ENCODE peak calls at places on chromosome 10, in eight cellular contexts. T, C, Z, I, F, J, L and P are unnamed samples.

GRCh38 chr10:30051220-30051619 is 8.2 kb downstream of the JCAD start:
- DNase-seq in L (no peak), T (no peak), I (no peak), F (no peak), J (no peak), Z (no peak), C (no peak), P (no peak)

GRCh38 chr10:24469993-24470392 is 253.7 kb downstream of the ARHGAP21 start:
- DNase-seq in Z (no peak), F (no peak), I (no peak), L (no peak), J (peak), C (peak), T (no peak), P (no peak)

GRCh38 chr10:119973261-119973660 is 80.7 kb downstream of the SEC23IP start:
- DNase-seq in T (no peak), Z (no peak), F (peak), L (no peak), J (no peak), I (no peak), C (no peak), P (no peak)

GRCh38 chr10:106609466-106609865 is 555.0 kb downstream of the SORCS1 start:
- DNase-seq in Z (no peak), T (no peak), F (no peak), L (no peak), C (no peak), I (no peak), J (no peak), P (no peak)

GRCh38 chr10:43408331-43408709 is 666 bp downstream of the HNRNPF start:
- DNase-seq in I (no peak), C (no peak), L (no peak), T (no peak), F (peak), Z (no peak), J (no peak), P (no peak)

GRCh38 chr10:118564652-118565051 is 30.8 kb downstream of the PRLHR start:
- DNase-seq in I (no peak), C (peak), Z (no peak), F (peak), T (no peak), J (no peak), L (no peak), P (no peak)

GRCh38 chr10:9239298-9239697 is 1184.8 kb downstream of the GATA3 start:
- DNase-seq in T (no peak), C (peak), L (no peak), Z (no peak), I (no peak), J (no peak), F (no peak), P (no peak)

GRCh38 chr10:73923935-73924598 is 13.1 kb downstream of the PLAU start:
- DNase-seq in J (no peak), T (no peak), C (no peak), L (no peak), F (peak), Z (no peak), I (no peak), P (no peak)

GRCh38 chr10:131553121-131553520 is 241.6 kb upstream of the TCERG1L start:
- DNase-seq in T (no peak), Z (no peak), F (no peak), J (no peak), L (no peak), C (no peak), I (no peak), P (no peak)

GRCh38 chr10:110056822-110057221 is 49.0 kb downstream of the ADD3 start:
- DNase-seq in F (no peak), I (no peak), C (peak), J (no peak), T (peak), Z (no peak), L (no peak), P (no peak)

GRCh38 chr10:110491346-110491745 is 6.4 kb upstream of the DUSP5 start:
- DNase-seq in L (no peak), Z (no peak), F (no peak), T (peak), I (no peak), J (no peak), C (no peak), P (no peak)

GRCh38 chr10:114026189-114027040 is 17.3 kb upstream of the ADRB1 start:
- DNase-seq in Z (no peak), F (no peak), C (peak), J (no peak), T (peak), I (no peak), L (no peak), P (no peak)

GRCh38 chr10:44911081-44911540 is at the start of gene TMEM72:
- DNase-seq in J (peak), Z (no peak), I (no peak), F (peak), C (no peak), L (no peak), T (no peak), P (no peak)

GRCh38 chr10:131788386-131788785 is 112.4 kb upstream of the PPP2R2D start:
- DNase-seq in Z (no peak), C (no peak), F (peak), L (no peak), T (no peak), J (no peak), I (no peak), P (no peak)

GRCh38 chr10:97761331-97761865 is 10.4 kb downstream of the SFRP5 start:
- DNase-seq in Z (no peak), F (no peak), I (no peak), C (no peak), T (no peak), J (no peak), L (no peak), P (no peak)

GRCh38 chr10:4372601-4373000 is 453.4 kb upstream of the AKR1E2 start:
- DNase-seq in Z (no peak), L (no peak), C (peak), I (no peak), T (peak), J (no peak), F (no peak), P (no peak)

GRCh38 chr10:6299234-6299633 is 96.5 kb downstream of the PFKFB3 start:
- DNase-seq in L (no peak), Z (no peak), T (peak), I (no peak), C (peak), J (peak), F (no peak), P (peak)